ENCODE peak calls at places on chromosomes 16 and 17, in eight cellular contexts. Z is esophagus squamous epithelium, F is foreskin fibroblast, M is tibial artery, X is GM12865, T is thoracic aorta, C is endothelial cell, B is AG09309. D is an unnamed sample.

GRCh38 chr16:70428178-70428998 is 10.5 kb downstream of the ST3GAL2 start:
- DNase-seq in C (peak), F (peak), M (peak), T (peak), B (peak), X (peak), Z (peak), D (peak)

GRCh38 chr17:50130778-50131317 is 888 bp upstream of the SAMD14 start:
- DNase-seq in X (no peak), T (no peak), F (no peak), M (peak), B (no peak), Z (no peak), C (no peak), D (no peak)

GRCh38 chr16:26715969-26716368 is 350.8 kb upstream of the C16orf82 start:
- DNase-seq in Z (no peak), X (no peak), C (no peak), T (no peak), M (no peak), F (no peak), B (no peak), D (no peak)

GRCh38 chr16:3035289-3035971 is 1.3 kb downstream of the BICDL2 start:
- DNase-seq in X (no peak), B (no peak), Z (no peak), M (no peak), F (no peak), C (no peak), T (no peak), D (no peak)

GRCh38 chr16:3945751-3946603 is 65.5 kb upstream of the CREBBP start:
- DNase-seq in F (peak), X (no peak), M (no peak), T (peak), Z (no peak), C (no peak), B (peak), D (no peak)

GRCh38 chr16:59116744-59117143 is 382.6 kb upstream of the GOT2 start:
- DNase-seq in B (no peak), T (no peak), X (no peak), C (no peak), Z (no peak), M (no peak), F (no peak), D (no peak)

GRCh38 chr16:31177136-31177535 is 2.8 kb upstream of the FUS start:
- DNase-seq in C (no peak), Z (no peak), F (peak), M (no peak), T (no peak), X (no peak), B (peak), D (no peak)

GRCh38 chr17:19937522-19937921 is 40.1 kb downstream of the AKAP10 start:
- DNase-seq in Z (no peak), F (no peak), B (no peak), T (no peak), C (no peak), X (no peak), M (no peak), D (no peak)

GRCh38 chr16:76614255-76614654 is 337.1 kb downstream of the CNTNAP4 start:
- DNase-seq in Z (no peak), M (no peak), F (no peak), X (no peak), B (no peak), C (no peak), T (no peak), D (no peak)

GRCh38 chr17:82463391-82463790 is 4.8 kb downstream of the NARF start:
- DNase-seq in X (no peak), M (no peak), B (no peak), Z (no peak), F (no peak), C (no peak), T (no peak), D (no peak)

GRCh38 chr17:82458885-82459424 is 414 bp downstream of the NARF start:
- DNase-seq in Z (no peak), F (no peak), C (peak), M (no peak), B (no peak), X (peak), T (no peak), D (peak)

GRCh38 chr17:82463881-82464566 is 5.5 kb downstream of the NARF start:
- DNase-seq in B (no peak), T (no peak), M (no peak), F (no peak), Z (no peak), C (no peak), X (no peak), D (no peak)

GRCh38 chr17:82464567-82464929 is 6.0 kb downstream of the NARF start:
- DNase-seq in C (no peak), M (no peak), T (no peak), F (no peak), Z (no peak), X (no peak), B (no peak), D (no peak)

DNA sequence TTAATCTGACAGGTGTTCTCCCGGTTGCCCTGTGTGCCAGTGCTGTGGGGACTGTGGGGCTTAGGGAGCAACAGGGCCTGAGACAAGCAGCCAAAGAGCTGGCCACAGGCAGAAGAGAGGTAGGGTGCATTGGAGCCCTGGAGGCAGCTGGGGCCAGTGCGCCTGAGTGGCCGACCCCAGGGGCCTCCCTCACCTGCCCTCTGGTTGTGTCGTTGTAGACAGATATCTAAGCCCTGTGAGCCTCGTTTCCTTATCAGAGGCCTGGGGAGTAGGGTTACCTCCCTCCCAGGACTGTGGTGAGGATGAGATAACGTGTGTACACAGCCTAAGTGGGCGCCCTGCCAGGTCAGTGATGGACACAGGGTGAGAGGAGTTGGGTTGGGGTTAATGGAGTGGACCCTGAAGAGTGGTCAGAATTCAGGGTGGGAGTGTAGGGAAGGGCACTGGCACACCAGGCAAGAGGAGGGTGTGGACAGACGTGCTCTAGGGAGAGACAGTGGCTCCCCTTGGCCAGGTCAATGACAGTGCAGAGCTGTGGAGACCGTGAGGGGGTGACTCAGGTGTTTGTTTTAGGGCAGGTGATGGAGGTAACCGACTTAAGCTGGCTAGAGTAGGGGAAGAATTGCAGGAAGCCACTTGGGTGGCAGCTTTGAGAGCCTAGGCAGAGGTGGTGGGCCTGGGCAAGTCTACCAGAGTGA is 3.4 kb downstream of the NARF start:
- DNase-seq in F (no peak), T (no peak), X (no peak), M (no peak), B (no peak), C (no peak), Z (no peak), D (no peak)
- TF ChIP-seq CTCF in F (no peak), T (no peak), X (no peak), M (no peak), B (no peak), C (no peak), Z (no peak), D (no peak)

DNA sequence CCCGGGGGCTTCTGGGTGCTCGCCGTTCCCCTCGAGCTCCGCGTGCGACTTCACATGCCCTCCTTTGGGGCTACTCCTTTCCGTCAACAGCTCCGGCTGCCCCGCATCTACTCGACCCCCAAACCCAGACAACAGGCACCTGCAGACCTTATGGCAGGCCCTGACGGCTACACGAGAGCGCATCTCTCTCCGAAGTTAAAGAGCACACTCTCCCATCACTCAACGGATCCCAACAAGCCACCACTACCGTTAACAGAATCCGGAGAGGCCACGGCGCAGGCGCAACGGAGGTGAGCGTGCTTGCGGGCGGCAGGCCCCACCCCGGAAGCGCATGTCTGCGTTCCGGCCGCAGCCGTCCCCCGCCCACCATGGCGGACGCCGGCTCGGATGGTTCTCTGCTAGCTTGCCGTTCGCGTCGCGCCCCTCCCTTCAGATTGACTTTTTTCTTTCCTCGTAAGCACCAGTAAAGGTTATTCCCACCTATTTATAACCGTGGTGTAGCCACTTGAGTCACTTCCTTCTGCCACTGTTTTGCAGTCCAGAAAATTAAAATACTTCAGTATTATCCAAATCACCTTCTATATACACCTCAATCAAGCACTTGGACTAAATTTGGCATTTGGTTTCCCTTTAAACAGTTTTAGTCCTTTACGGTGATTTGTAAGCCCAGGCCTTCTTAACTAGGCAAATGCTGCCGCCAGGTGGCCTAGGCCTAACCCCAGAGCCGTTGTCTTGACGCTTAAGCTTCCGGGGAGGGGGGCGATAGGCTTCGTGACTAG is at the start of gene POLG2:
- DNase-seq in T (peak), X (peak), M (peak), B (peak), F (peak), C (peak), Z (peak), D (peak)
- TF ChIP-seq CTCF in T (peak), X (peak), M (peak), B (peak), F (peak), C (peak), Z (peak), D (peak)

GRCh38 chr17:63827002-63827800 is at the start of the genes FTSJ3 and PSMC5:
- DNase-seq in M (peak), Z (peak), X (peak), T (peak), C (peak), F (peak), B (peak), D (peak)

GRCh38 chr17:63830278-63830677 is 2.8 kb upstream of the FTSJ3 start:
- DNase-seq in X (no peak), B (no peak), T (no peak), C (no peak), M (no peak), F (no peak), Z (no peak), D (no peak)

GRCh38 chr17:63826468-63827001 is 696 bp upstream of the PSMC5 start:
- DNase-seq in Z (no peak), T (no peak), B (no peak), C (peak), X (no peak), F (no peak), M (no peak), D (no peak)

GRCh38 chr17:63828936-63829335 is 1.5 kb upstream of the FTSJ3 start:
- DNase-seq in M (no peak), B (no peak), F (no peak), Z (no peak), X (no peak), T (no peak), C (no peak), D (no peak)

DNA sequence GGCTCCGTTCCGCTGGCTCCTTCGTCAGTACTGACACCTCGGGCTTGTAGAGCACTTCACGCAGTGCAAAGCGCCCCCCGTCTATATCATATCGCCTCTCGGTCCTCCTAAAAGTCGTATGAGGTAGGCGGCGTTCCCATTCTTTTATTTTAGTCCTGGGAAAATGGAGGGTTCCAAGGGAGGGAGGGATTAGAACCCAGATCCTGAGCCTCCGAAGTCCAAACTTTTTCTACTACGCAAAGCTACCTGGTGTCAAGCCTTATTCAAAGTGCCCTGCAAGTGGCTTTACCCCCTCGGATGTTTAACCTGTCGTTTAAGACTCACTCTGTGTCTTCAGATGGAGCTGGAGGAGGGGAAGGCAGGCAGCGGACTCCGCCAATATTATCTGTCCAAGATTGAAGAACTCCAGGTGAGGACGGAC is 348 bp upstream of the FTSJ3 start:
- DNase-seq in T (no peak), C (no peak), M (no peak), B (no peak), X (no peak), Z (no peak), F (no peak), D (no peak)
- TF ChIP-seq CTCF in T (no peak), C (no peak), M (no peak), B (no peak), X (no peak), Z (no peak), F (no peak), D (no peak)

GRCh38 chr17:7213895-7214299 is 5.7 kb downstream of the DLG4 start:
- DNase-seq in B (no peak), F (no peak), C (peak), Z (no peak), T (peak), X (peak), M (no peak), D (peak)
- TF ChIP-seq CTCF in B (peak), F (peak), C (peak), Z (peak), T (no peak), X (peak), M (no peak), D (peak)